ENCODE peak calls at places on chromosomes 4 and X, in four cellular contexts. J, U, T and H are unnamed samples.

GRCh38 chrX:130878350-130879341 is 24.4 kb downstream of the ENOX2 start:
- DNase-seq in J (peak; percentile 4), U (no peak), T (no peak), H (no peak)

GRCh38 chrX:39012561-39013209 is 211.4 kb downstream of the MID1IP1 start:
- DNase-seq in J (no peak), U (no peak), T (no peak), H (no peak)

GRCh38 chr4:114281561-114281960 is 302.1 kb upstream of the ARSJ start:
- DNase-seq in J (no peak), U (no peak), T (no peak), H (no peak)

GRCh38 chrX:13774696-13775095 is 40.1 kb downstream of the OFD1 start:
- DNase-seq in J (no peak), U (no peak), T (no peak), H (no peak)

GRCh38 chrX:48957477-48957826 is at the start of gene OTUD5:
- DNase-seq in J (no peak), U (peak; percentile 66), T (no peak), H (peak; percentile 68)

GRCh38 chrX:2401201-2401589 is 99.6 kb downstream of the DHRSX start:
- DNase-seq in J (no peak), U (no peak), T (no peak), H (no peak)

GRCh38 chr4:10456270-10457254 is 664 bp downstream of the ZNF518B start:
- DNase-seq in J (peak; percentile 14), U (peak; percentile 20), T (no peak), H (peak; percentile 60)

GRCh38 chr4:14336656-14337055 is 665.6 kb upstream of the CPEB2 start:
- DNase-seq in J (no peak), U (no peak), T (no peak), H (no peak)

GRCh38 chr4:57575465-57575864 is 465.3 kb upstream of the IGFBP7 start:
- DNase-seq in J (no peak), U (no peak), T (no peak), H (no peak)

GRCh38 chr4:88659890-88660208 is 37.8 kb downstream of the NAP1L5 start:
- DNase-seq in J (no peak), U (no peak), T (no peak), H (no peak)

GRCh38 chr4:88660446-88661294 is 37.0 kb downstream of the NAP1L5 start:
- DNase-seq in J (no peak), U (no peak), T (no peak), H (no peak)

GRCh38 chr4:88661724-88662123 is 35.9 kb downstream of the NAP1L5 start:
- DNase-seq in J (no peak), U (no peak), T (no peak), H (no peak)

GRCh38 chr4:88655226-88655625 is 42.4 kb downstream of the NAP1L5 start:
- DNase-seq in J (no peak), U (no peak), T (no peak), H (no peak)

GRCh38 chr4:88659061-88659889 is 38.4 kb downstream of the NAP1L5 start:
- DNase-seq in J (peak; percentile 12), U (peak; percentile 13), T (peak; percentile 9), H (peak; percentile 5)
- TF ChIP-seq SPI1 in J (no peak), U (no peak), T (no peak), H (no peak)

DNA sequence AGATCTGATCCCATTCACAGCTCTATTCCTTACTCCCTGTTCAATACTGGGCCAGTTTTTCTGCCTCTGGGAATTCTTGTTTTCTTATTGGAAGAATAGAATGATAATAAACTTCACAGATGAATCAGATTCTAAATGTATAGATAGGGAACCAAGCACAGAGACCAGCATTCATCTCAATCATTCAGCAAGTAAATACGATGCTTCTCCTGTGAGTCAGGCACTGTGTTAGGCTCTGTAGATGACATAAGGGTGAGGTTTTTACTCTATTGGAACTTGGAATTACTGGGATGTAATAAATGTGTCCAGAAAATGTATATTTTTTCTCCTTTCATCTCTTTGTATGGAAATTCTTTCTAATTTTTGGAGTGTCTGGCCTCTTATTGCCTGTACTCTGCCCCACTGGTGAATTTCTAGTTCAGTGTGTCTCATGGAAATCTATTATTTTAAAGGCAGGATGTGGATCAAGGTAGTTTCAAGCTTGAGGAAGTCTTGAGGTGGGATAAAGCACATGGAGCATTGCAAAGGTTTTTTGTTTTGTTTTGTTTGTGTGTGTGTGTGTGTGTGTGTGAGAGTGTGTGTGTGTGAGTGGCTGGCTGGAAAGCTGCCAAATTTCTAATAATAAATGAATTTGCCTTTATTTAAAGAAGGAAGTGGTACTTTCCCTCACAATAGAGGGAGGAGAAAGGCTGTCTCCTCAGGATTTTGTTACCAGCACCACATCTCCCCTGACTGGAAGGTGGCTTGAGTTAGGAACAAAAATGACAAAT is 117.9 kb upstream of the HS3ST1 start:
- DNase-seq in J (no peak), U (no peak), T (no peak), H (no peak)
- TF ChIP-seq POLR2AphosphoS5 in J (no peak), U (no peak), T (no peak), H (no peak)

GRCh38 chrX:56000169-56000568 is 232.0 kb upstream of the KLF8 start:
- DNase-seq in J (no peak), U (no peak), T (no peak), H (no peak)
- TF ChIP-seq SPI1 in J (no peak), U (no peak), T (no peak), H (no peak)

GRCh38 chrX:41002021-41002420 is 83.2 kb upstream of the USP9X start:
- DNase-seq in J (no peak), U (no peak), T (no peak), H (no peak)
- TF ChIP-seq POLR2AphosphoS5 in J (no peak), U (no peak), T (no peak), H (no peak)

GRCh38 chr4:163331629-163332360 is 601 bp downstream of the NPY1R start:
- DNase-seq in J (no peak), U (no peak), T (no peak), H (peak; percentile 14)
- TF ChIP-seq SPI1 in J (no peak), U (no peak), T (no peak), H (no peak)

GRCh38 chr4:86594559-86595425 is 677 bp downstream of the PTPN13 start:
- DNase-seq in J (peak; percentile 23), U (peak; percentile 5), T (no peak), H (no peak)

GRCh38 chr4:86592553-86593249 is 1.4 kb upstream of the PTPN13 start:
- DNase-seq in J (no peak), U (no peak), T (no peak), H (no peak)

GRCh38 chr4:86596802-86597201 is 2.7 kb downstream of the PTPN13 start:
- DNase-seq in J (no peak), U (no peak), T (no peak), H (no peak)

GRCh38 chr4:86595426-86595805 is 1.3 kb downstream of the PTPN13 start:
- DNase-seq in J (no peak), U (no peak), T (no peak), H (no peak)

DNA sequence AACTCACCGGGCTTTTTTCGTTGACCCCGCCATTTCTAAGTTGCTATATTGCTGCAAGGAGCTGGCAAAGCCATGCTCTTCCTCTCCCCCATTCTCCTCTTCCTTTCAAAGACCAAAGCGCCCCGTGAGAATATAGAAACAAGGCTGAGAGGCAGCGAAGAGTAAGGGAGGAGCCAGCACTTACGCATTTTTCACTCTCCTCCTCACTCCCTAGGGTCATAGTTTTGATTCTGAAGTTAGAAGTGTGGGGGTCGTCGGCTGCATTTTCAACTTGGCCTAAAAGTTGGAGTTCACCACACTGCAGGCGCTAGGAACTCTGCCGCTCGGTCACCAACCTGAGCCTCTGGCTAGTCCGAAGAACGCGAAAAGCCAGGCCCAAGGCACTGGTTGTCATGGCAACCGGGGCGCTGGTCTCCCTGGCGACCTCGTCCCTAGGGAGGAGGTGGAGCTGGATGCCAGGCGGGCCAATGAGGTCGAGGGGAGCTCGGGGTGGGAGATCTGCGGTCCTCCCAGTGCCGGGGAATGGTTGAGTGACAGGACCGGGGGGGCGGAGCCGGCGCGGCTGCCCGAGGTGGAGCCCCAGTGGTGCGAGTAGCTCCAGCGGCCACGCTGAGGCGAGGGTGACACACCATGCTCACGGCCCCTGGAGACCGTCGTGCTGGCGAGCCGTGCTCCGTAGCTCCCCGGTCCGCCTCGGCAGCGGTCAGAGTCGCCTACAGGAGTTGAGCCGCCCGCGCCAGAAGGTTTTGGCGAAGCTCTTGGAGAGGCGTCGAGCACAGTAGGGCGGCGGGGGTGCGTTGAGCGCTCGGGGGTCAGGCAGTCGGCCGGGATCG is at the start of gene PTPN13:
- DNase-seq in J (peak; percentile 48), U (peak; percentile 76), T (peak; percentile 84), H (peak; percentile 74)
- TF ChIP-seq POLR2AphosphoS5 in J (no peak), U (no peak), T (peak; percentile 77), H (peak; percentile 81)

DNA sequence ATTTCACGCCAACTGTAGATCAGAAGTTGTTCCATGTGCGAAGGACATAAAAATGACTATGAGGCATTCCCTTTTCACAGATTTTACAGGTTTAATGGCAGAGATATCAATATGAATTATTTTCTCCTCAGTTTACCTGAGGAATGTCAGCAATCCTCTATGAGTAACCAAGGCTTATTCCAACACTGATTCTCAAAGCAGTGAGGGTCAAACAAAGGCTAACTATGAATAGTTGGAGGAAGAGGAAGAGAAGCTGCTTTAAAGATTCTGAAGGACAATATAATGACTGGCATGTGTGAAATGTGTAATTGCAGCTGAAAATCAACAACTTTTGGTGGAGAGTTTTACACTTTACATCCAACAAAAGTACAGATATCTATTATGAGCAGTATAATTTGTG is 29.1 kb downstream of the NAF1 start:
- DNase-seq in J (no peak), U (no peak), T (no peak), H (no peak)
- TF ChIP-seq SPI1 in J (no peak), U (no peak), T (no peak), H (no peak)

GRCh38 chrX:122244080-122244479 is 940.0 kb upstream of the GRIA3 start:
- DNase-seq in J (no peak), U (no peak), T (no peak), H (no peak)

GRCh38 chrX:122245943-122246342 is 938.1 kb upstream of the GRIA3 start:
- DNase-seq in J (no peak), U (no peak), T (no peak), H (no peak)

GRCh38 chrX:122245175-122245574 is 938.9 kb upstream of the GRIA3 start:
- DNase-seq in J (no peak), U (no peak), T (no peak), H (no peak)

GRCh38 chrX:122238801-122239200 is 945.3 kb upstream of the GRIA3 start:
- DNase-seq in J (no peak), U (no peak), T (no peak), H (no peak)

GRCh38 chrX:122241959-122242358 is 942.1 kb upstream of the GRIA3 start:
- DNase-seq in J (no peak), U (no peak), T (no peak), H (no peak)
- TF ChIP-seq POLR2AphosphoS5 in J (no peak), U (no peak), T (no peak), H (no peak)